ENCODE peak calls at places on chromosomes 4 and X, in nine cellular contexts. F, Q, X, Z, V, H, B, U and C are unnamed samples.

GRCh38 chrX:137212078-137212632 is 178.4 kb upstream of the GPR101 start:
- DNase-seq in Q (no peak), H (no peak), B (no peak), V (no peak), U (no peak), F (no peak), X (no peak), Z (no peak), C (no peak)

GRCh38 chrX:148928803-148929202 is 428.4 kb downstream of the AFF2 start:
- DNase-seq in Z (peak), B (no peak), V (no peak), X (no peak), Q (no peak), F (no peak), U (no peak), H (no peak), C (no peak)

GRCh38 chr4:40916880-40917279 is 167.1 kb downstream of the NSUN7 start:
- DNase-seq in Q (no peak), X (no peak), Z (peak), F (no peak), B (peak), V (no peak), H (peak), U (peak), C (peak)

GRCh38 chr4:89707467-89707866 is 129.5 kb downstream of the SNCA start:
- DNase-seq in X (no peak), U (no peak), F (no peak), V (no peak), B (no peak), Q (no peak), H (no peak), Z (no peak), C (no peak)

GRCh38 chr4:133186845-133187244 is 37.8 kb downstream of the PCDH10 start:
- DNase-seq in F (no peak), B (no peak), X (no peak), V (no peak), H (no peak), Z (no peak), Q (no peak), U (peak), C (no peak)

GRCh38 chr4:145618210-145618911 is 824 bp upstream of the MMAA start:
- DNase-seq in F (no peak), Z (peak), H (peak), V (no peak), Q (peak), B (no peak), U (peak), X (no peak), C (no peak)

GRCh38 chr4:1549638-1550035 is 134.5 kb downstream of the FAM53A start:
- DNase-seq in U (no peak), Q (no peak), V (no peak), H (no peak), X (no peak), Z (no peak), F (no peak), B (no peak), C (no peak)

GRCh38 chrX:120001787-120002186 is 58.2 kb upstream of the NKAP start:
- DNase-seq in X (no peak), Z (no peak), B (no peak), Q (no peak), H (no peak), V (no peak), U (no peak), F (no peak), C (no peak)

GRCh38 chr4:182425302-182425701 is 182.1 kb downstream of the TENM3 start:
- DNase-seq in H (no peak), U (no peak), Q (no peak), B (no peak), X (no peak), F (no peak), V (no peak), Z (no peak), C (no peak)

GRCh38 chrX:2767631-2768455 is 16.0 kb downstream of the XG start:
- DNase-seq in V (no peak), H (no peak), Q (peak), B (no peak), X (no peak), Z (peak), F (peak), U (peak), C (no peak)

GRCh38 chr4:55008166-55009056 is 117.0 kb downstream of the KDR start:
- DNase-seq in U (peak), F (no peak), X (no peak), H (peak), Z (peak), V (no peak), B (no peak), Q (no peak), C (no peak)

GRCh38 chr4:83285022-83285387 is 407 bp upstream of the COQ2 start:
- DNase-seq in Q (no peak), U (peak), F (no peak), H (no peak), V (no peak), X (no peak), Z (peak), B (no peak), C (peak)

GRCh38 chr4:174381419-174381818 is 97.7 kb downstream of the CEP44 start:
- DNase-seq in B (no peak), Z (no peak), F (no peak), U (no peak), X (no peak), V (no peak), Q (no peak), H (no peak), C (no peak)

GRCh38 chr4:29560452-29560851 is 1159.7 kb upstream of the PCDH7 start:
- DNase-seq in U (peak), X (no peak), V (no peak), F (no peak), B (no peak), Q (no peak), Z (no peak), H (no peak), C (no peak)

GRCh38 chrX:23784487-23785301 is 1.7 kb downstream of the SAT1 start:
- DNase-seq in Z (peak), B (no peak), X (no peak), U (peak), H (peak), V (no peak), Q (no peak), F (no peak), C (peak)

GRCh38 chr4:59630922-59631321 is 1569.2 kb upstream of the ADGRL3 start:
- DNase-seq in Q (no peak), Z (no peak), V (no peak), F (no peak), U (no peak), B (no peak), X (no peak), H (no peak), C (no peak)

GRCh38 chr4:187469627-187470026 is 525.9 kb upstream of the ZFP42 start:
- DNase-seq in Z (no peak), F (no peak), Q (no peak), H (no peak), V (no peak), X (no peak), B (no peak), U (no peak), C (no peak)

GRCh38 chr4:63211377-63211776 is 1197.9 kb downstream of the TECRL start:
- DNase-seq in X (no peak), V (no peak), F (no peak), Z (no peak), H (no peak), U (peak), B (no peak), Q (no peak), C (no peak)

GRCh38 chrX:23623797-23624196 is 43.5 kb upstream of the PRDX4 start:
- DNase-seq in Z (no peak), B (no peak), U (no peak), V (no peak), H (no peak), F (no peak), X (no peak), Q (no peak), C (no peak)

GRCh38 chr4:44447563-44448504 is 775 bp downstream of the KCTD8 start:
- DNase-seq in V (peak), B (peak), F (peak), U (no peak), Z (peak), Q (peak), X (no peak), H (no peak), C (no peak)

GRCh38 chrX:132023896-132024386 is 839 bp downstream of the STK26 start:
- DNase-seq in Z (no peak), H (peak), X (peak), F (no peak), Q (no peak), U (peak), B (no peak), V (no peak), C (peak)

GRCh38 chr4:89111833-89112563 is 665 bp downstream of the TIGD2 start:
- DNase-seq in V (no peak), U (peak), F (peak), X (no peak), Q (no peak), H (peak), B (no peak), Z (peak), C (no peak)

GRCh38 chr4:54255881-54256280 is 26.8 kb downstream of the PDGFRA start:
- DNase-seq in Q (no peak), U (peak), F (no peak), X (no peak), Z (no peak), B (no peak), V (no peak), H (no peak), C (no peak)

GRCh38 chr4:1055721-1056590 is 44.5 kb downstream of the FGFRL1 start:
- DNase-seq in V (peak), B (peak), F (peak), Q (no peak), U (no peak), X (peak), H (peak), Z (peak), C (peak)

GRCh38 chrX:2664497-2664896 is 26.6 kb upstream of the CD99 start:
- DNase-seq in Q (no peak), U (no peak), Z (peak), F (no peak), V (no peak), H (no peak), X (no peak), B (no peak), C (no peak)

GRCh38 chr4:74471228-74471627 is 26.3 kb downstream of the AREG start:
- DNase-seq in Z (no peak), F (no peak), Q (no peak), H (no peak), U (no peak), B (no peak), X (no peak), V (no peak), C (no peak)